ENCODE peak calls at places on chromosomes 3 and 15, in six cellular contexts. O is A549, H is transverse colon, Q is sigmoid colon, A is HepG2, S is K562. P is an unnamed sample.

GRCh38 chr3:10519236-10519635 is 13.8 kb upstream of the ATP2B2 start:
- DNase-seq in O (no peak), H (no peak), Q (peak), A (no peak), S (no peak), P (no peak)

GRCh38 chr3:104584702-104585101 is 782.0 kb upstream of the ALCAM start:
- DNase-seq in O (peak), H (no peak), Q (no peak), A (no peak), S (no peak), P (no peak)

GRCh38 chr3:11197471-11197870 is 43.2 kb downstream of the HRH1 start:
- DNase-seq in O (no peak), H (no peak), Q (no peak), A (no peak), S (no peak), P (no peak)

GRCh38 chr15:29638011-29638410 is 184.3 kb downstream of the TJP1 start:
- DNase-seq in O (no peak), H (no peak), Q (no peak), A (no peak), S (no peak), P (no peak)

GRCh38 chr15:56040081-56041035 is 46.9 kb upstream of the NEDD4 start:
- DNase-seq in O (peak), H (peak), Q (peak), A (peak), S (no peak), P (peak)

GRCh38 chr3:71498053-71498452 is 85.5 kb downstream of the FOXP1 start:
- DNase-seq in O (no peak), H (no peak), Q (no peak), A (no peak), S (no peak), P (no peak)

GRCh38 chr3:63405882-63406281 is 127.8 kb downstream of the SYNPR start:
- DNase-seq in O (no peak), H (no peak), Q (no peak), A (no peak), S (no peak), P (no peak)

GRCh38 chr15:33242165-33242564 is 47.7 kb upstream of the FMN1 start:
- DNase-seq in O (peak), H (no peak), Q (no peak), A (peak), S (no peak), P (no peak)

GRCh38 chr15:48031466-48031865 is 89.3 kb upstream of the SLC24A5 start:
- DNase-seq in O (no peak), H (no peak), Q (no peak), A (no peak), S (no peak), P (no peak)

GRCh38 chr3:188400494-188401243 is 246.7 kb downstream of the LPP start:
- DNase-seq in O (no peak), H (no peak), Q (no peak), A (no peak), S (no peak), P (no peak)

GRCh38 chr15:31459011-31459748 is 132.5 kb downstream of the KLF13 start:
- DNase-seq in O (no peak), H (peak), Q (no peak), A (no peak), S (no peak), P (no peak)

GRCh38 chr3:55720614-55721013 is 233.5 kb upstream of the WNT5A start:
- DNase-seq in O (no peak), H (no peak), Q (no peak), A (no peak), S (no peak), P (no peak)

GRCh38 chr3:186307594-186307993 is 54.4 kb downstream of the DGKG start:
- DNase-seq in O (peak), H (no peak), Q (no peak), A (peak), S (peak), P (no peak)

GRCh38 chr3:69012111-69012835 is 1.2 kb downstream of the EOGT start:
- DNase-seq in O (no peak), H (peak), Q (peak), A (no peak), S (no peak), P (no peak)

GRCh38 chr3:131729561-131729960 is 226.8 kb upstream of the MRPL3 start:
- DNase-seq in O (no peak), H (no peak), Q (no peak), A (no peak), S (no peak), P (no peak)

GRCh38 chr3:107456501-107456900 is 66.3 kb upstream of the BBX start:
- DNase-seq in O (no peak), H (no peak), Q (no peak), A (no peak), S (no peak), P (no peak)

GRCh38 chr3:195932418-195933043 is 24.2 kb upstream of the TNK2 start:
- DNase-seq in O (no peak), H (no peak), Q (peak), A (no peak), S (no peak), P (no peak)

GRCh38 chr15:77038312-77039216 is 32.3 kb downstream of the TSPAN3 start:
- DNase-seq in O (no peak), H (peak), Q (no peak), A (no peak), S (no peak), P (no peak)

GRCh38 chr3:128456776-128457715 is 9.6 kb downstream of the DNAJB8 start:
- DNase-seq in O (no peak), H (no peak), Q (no peak), A (no peak), S (peak), P (no peak)

GRCh38 chr3:160413613-160414248 is 14.3 kb downstream of the SMC4 start:
- DNase-seq in O (peak), H (peak), Q (no peak), A (peak), S (peak), P (peak)

GRCh38 chr3:58874248-58874741 is 175.5 kb downstream of the CFAP20DC start:
- DNase-seq in O (no peak), H (no peak), Q (no peak), A (no peak), S (no peak), P (no peak)

GRCh38 chr3:72630614-72631344 is 217.5 kb downstream of the SHQ1 start:
- DNase-seq in O (no peak), H (no peak), Q (no peak), A (no peak), S (no peak), P (no peak)

GRCh38 chr3:141526709-141527108 is 39.9 kb downstream of the RASA2 start:
- DNase-seq in O (no peak), H (no peak), Q (no peak), A (no peak), S (no peak), P (no peak)

GRCh38 chr3:42746455-42747450 is 26.3 kb downstream of the CCDC13 start:
- DNase-seq in O (no peak), H (no peak), Q (peak), A (peak), S (no peak), P (no peak)

GRCh38 chr3:192833177-192833890 is 84.3 kb downstream of the MB21D2 start:
- DNase-seq in O (peak), H (no peak), Q (no peak), A (no peak), S (no peak), P (no peak)

GRCh38 chr3:190385835-190386688 is 1.9 kb upstream of the CLDN16 start:
- DNase-seq in O (peak), H (no peak), Q (no peak), A (peak), S (no peak), P (peak)

GRCh38 chr3:159892171-159892791 is 96.4 kb upstream of the IL12A start:
- DNase-seq in O (no peak), H (no peak), Q (no peak), A (no peak), S (no peak), P (no peak)

GRCh38 chr3:179027326-179027900 is 44.2 kb downstream of the ZMAT3 start:
- DNase-seq in O (no peak), H (no peak), Q (no peak), A (no peak), S (no peak), P (no peak)

GRCh38 chr15:29220852-29221251 is 48.8 kb downstream of the NSMCE3 start:
- DNase-seq in O (no peak), H (no peak), Q (no peak), A (no peak), S (no peak), P (no peak)

GRCh38 chr15:71079208-71080044 is 35.8 kb upstream of the THSD4 start:
- DNase-seq in O (peak), H (peak), Q (no peak), A (no peak), S (no peak), P (no peak)

GRCh38 chr15:69098688-69099087 is 61.7 kb upstream of the GLCE start:
- DNase-seq in O (no peak), H (no peak), Q (no peak), A (no peak), S (no peak), P (no peak)

GRCh38 chr15:62976301-62976842 is 66.2 kb upstream of the TPM1 start:
- DNase-seq in O (peak), H (no peak), Q (no peak), A (no peak), S (no peak), P (no peak)

GRCh38 chr15:40379853-40380252 is 2.7 kb upstream of the KNSTRN start:
- DNase-seq in O (peak), H (peak), Q (peak), A (peak), S (no peak), P (peak)

DNA sequence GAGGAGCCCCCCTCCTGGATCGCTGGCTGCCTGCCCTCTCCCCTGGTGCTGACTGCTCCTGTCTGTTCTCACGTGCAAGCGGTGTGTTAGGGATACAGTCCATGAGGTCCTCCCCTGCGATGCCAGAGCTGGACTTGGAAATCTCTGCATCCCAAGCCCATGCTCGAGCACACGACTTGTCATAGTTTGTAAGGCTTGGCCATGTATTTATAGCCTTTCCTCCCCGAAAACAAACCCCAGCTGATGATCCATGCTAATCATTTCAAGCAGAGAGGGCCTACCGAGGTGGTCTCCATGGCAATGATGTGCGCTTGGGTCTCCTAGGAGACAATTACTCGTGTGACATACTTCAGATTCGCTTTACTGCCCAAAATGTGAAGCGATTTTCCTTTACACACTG is 315.7 kb upstream of the ATP10A start:
- DNase-seq in O (no peak), H (no peak), Q (no peak), A (no peak), S (no peak), P (no peak)
- H3K27ac ChIP-seq in O (no peak), H (no peak), Q (no peak), A (no peak), S (no peak), P (no peak)

GRCh38 chr15:37520026-37520425 is 414.4 kb upstream of the TMCO5A start:
- DNase-seq in O (no peak), H (no peak), Q (no peak), A (no peak), S (no peak), P (no peak)

GRCh38 chr15:37517506-37517905 is 416.9 kb upstream of the TMCO5A start:
- DNase-seq in O (no peak), H (no peak), Q (no peak), A (no peak), S (no peak), P (no peak)

GRCh38 chr15:37517106-37517505 is 416.8 kb upstream of the MEIS2 start:
- DNase-seq in O (no peak), H (no peak), Q (no peak), A (no peak), S (no peak), P (no peak)

GRCh38 chr15:37518436-37518835 is 416.0 kb upstream of the TMCO5A start:
- DNase-seq in O (no peak), H (no peak), Q (no peak), A (no peak), S (no peak), P (no peak)

DNA sequence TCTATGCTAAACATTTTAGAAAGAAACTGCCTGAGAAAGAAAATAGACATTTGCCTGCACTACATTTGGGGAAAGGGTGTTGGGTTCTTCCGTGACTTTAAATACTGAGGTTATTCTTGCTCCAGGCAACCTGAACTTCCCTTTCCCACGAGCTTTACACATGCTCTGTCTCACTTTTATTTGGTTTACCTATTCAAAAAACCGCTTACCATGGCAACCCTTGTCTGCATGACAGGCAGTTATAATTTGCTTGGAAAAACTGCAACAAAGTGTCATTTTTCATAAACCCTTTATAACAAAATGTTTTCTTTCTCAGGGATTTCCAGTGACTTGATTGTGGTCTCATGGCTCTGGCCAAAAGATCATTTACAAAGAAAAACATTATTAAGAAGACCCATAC is 416.3 kb upstream of the MEIS2 start:
- DNase-seq in O (no peak), H (no peak), Q (no peak), A (no peak), S (no peak), P (no peak)
- TF ChIP-seq EP300 in O (no peak), H (no peak), Q (no peak), A (no peak), S (no peak), P (no peak)

DNA sequence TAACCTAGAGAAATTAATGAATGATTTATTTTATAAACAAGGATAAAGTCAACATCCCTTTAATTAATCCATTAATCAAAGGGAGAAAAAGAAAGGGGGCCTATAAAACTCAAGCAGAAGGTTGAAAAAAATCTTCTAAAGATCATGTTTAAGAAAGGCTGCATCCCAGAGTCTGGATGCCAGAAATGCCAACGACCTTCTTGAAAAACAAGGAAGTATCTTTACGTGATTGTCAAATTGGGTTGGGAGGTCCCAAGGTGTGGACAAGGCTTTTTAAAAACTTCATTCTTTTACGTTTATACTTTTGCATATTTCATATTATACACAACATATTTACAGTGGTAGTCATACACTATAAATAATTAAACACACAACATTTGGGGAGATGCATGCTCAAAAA is 1.6 kb downstream of the GOLGB1 start:
- DNase-seq in O (no peak), H (no peak), Q (no peak), A (no peak), S (no peak), P (no peak)
- H3K4me3 ChIP-seq in O (peak), H (peak), Q (peak), A (peak), S (peak), P (peak)

GRCh38 chr3:45009868-45010267 is 16.2 kb upstream of the CLEC3B start:
- DNase-seq in O (no peak), H (no peak), Q (no peak), A (no peak), S (no peak), P (no peak)

GRCh38 chr3:45010718-45011355 is 15.3 kb upstream of the CLEC3B start:
- DNase-seq in O (no peak), H (no peak), Q (no peak), A (no peak), S (no peak), P (no peak)

GRCh38 chr3:45011756-45012441 is 14.2 kb upstream of the CLEC3B start:
- DNase-seq in O (no peak), H (peak), Q (peak), A (no peak), S (no peak), P (peak)

GRCh38 chr3:45007091-45007490 is 19.0 kb upstream of the CLEC3B start:
- DNase-seq in O (no peak), H (no peak), Q (no peak), A (no peak), S (no peak), P (no peak)

DNA sequence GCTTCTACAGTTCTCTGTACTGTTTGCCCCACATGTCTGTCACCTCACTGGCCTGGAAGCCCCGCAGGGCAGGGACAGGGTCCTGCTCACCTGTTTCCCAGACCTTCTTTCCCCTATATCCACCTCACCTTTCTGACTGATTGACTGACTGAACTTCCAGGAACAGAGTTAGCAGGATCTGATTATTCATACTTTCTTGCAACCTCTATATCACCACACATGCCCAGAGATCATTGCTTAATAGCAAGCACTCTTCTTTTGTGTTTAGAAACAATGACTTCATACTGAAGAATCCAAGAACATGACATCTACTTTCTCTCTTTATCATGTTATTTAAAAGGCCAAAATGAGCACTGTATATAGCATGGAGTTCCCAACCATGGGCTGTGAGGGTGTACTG is 18.0 kb upstream of the CLEC3B start:
- DNase-seq in O (no peak), H (no peak), Q (no peak), A (no peak), S (no peak), P (no peak)
- H3K27ac ChIP-seq in O (no peak), H (no peak), Q (peak), A (no peak), S (no peak), P (no peak)

DNA sequence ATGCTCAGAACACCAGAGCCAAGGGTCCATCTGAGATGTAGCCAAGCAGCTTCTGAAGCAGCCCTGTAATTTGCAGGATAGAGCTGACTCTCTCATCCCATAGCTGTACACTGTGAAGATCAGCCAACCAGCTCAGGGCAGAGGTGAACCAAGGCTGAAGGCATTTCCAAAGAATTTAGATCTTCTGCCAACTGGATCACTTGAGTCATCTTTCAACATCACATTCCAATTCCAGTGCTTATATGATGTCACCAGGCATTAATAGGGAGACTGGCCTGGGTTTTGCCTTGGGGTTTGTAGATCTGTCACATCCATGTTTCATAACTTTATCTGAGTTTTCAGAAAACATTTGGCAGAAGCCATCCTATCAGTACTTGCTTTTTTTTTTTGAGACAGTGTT is 98.2 kb downstream of the NR2F2 start:
- DNase-seq in O (peak), H (no peak), Q (no peak), A (no peak), S (no peak), P (no peak)
- TF ChIP-seq EP300 in O (no peak), H (no peak), Q (no peak), A (no peak), S (no peak), P (peak)